ENCODE peak calls at places on chromosomes 16 and 17, in four cellular contexts. M is HepG2, Z is GM12878, H is K562. P is an unnamed sample.

GRCh38 chr17:44396946-44397345 is 7.5 kb upstream of the ITGA2B start:
- DNase-seq in Z (no peak), M (no peak), H (no peak), P (no peak)

GRCh38 chr16:57045694-57046381 is 46.5 kb upstream of the CPNE2 start:
- DNase-seq in M (peak), Z (peak), H (peak), P (peak)

GRCh38 chr16:10338426-10338825 is 47.4 kb upstream of the ATF7IP2 start:
- DNase-seq in H (no peak), M (no peak), Z (no peak), P (no peak)

GRCh38 chr17:21530311-21530710 is 154.2 kb downstream of the KCNJ12 start:
- DNase-seq in H (no peak), M (no peak), Z (no peak), P (no peak)

GRCh38 chr16:11139624-11140375 is 116.2 kb downstream of the SOCS1 start:
- DNase-seq in M (peak), Z (no peak), H (no peak), P (no peak)

GRCh38 chr16:2473425-2473926 is 1.5 kb upstream of the TBC1D24 start:
- DNase-seq in H (peak), M (no peak), Z (no peak), P (peak)

GRCh38 chr16:50591800-50592771 is 43.9 kb downstream of the NKD1 start:
- DNase-seq in H (no peak), M (no peak), Z (no peak), P (no peak)

GRCh38 chr16:10964891-10965326 is 20.5 kb downstream of the CLEC16A start:
- DNase-seq in M (no peak), H (no peak), Z (peak), P (no peak)

GRCh38 chr17:77638229-77638628 is 320.3 kb upstream of the TNRC6C start:
- DNase-seq in H (no peak), M (no peak), Z (no peak), P (no peak)

DNA sequence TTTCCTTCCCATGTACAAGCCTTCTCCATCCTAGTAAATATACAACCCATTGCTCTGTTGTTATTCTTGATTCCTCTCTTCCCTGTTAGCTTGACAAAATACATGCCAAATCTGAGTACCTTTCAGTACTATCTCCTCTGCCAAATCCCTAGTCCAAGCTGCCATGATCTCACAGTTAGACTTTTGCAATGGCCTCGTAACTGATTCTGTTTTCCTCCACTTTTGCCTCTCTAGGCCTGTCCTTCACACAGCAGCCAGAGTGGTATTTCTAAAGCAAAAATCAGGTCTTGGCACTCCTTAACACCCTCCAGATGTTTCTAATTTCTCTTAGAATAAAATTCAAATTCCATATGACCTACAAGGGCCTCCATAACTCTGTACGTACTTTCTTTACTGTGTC is 153.0 kb upstream of the RBL2 start:
- DNase-seq in H (no peak), M (no peak), Z (no peak), P (no peak)
- TF ChIP-seq MAX in H (no peak), M (no peak), Z (no peak), P (no peak)

GRCh38 chr17:7217113-7217987 is 2.3 kb downstream of the DLG4 start:
- DNase-seq in Z (no peak), M (no peak), H (peak), P (no peak)
- TF ChIP-seq CBFB in Z (no peak), M (no peak), H (no peak), P (no peak)

DNA sequence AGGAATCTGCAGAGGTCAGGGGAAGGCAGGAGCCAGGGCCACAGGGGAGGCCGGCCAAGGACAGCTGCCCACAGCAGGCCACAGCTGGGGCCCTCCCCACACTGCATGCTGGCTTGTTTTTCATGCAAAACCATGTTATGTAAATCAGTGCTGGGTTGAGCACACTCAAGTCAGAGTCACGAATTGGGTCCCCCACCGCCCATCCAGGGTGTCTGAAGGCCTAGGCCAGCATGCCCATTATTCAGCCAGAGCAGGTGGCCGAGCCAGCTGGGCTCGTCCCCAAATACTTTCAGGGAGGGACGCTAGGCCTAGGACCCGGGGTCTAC is 51.2 kb upstream of the TOB1 start:
- DNase-seq in H (no peak), Z (no peak), M (no peak), P (peak)
- TF ChIP-seq MAX in H (no peak), Z (no peak), M (peak), P (peak)

GRCh38 chr16:49012961-49013726 is 268.5 kb downstream of the CBLN1 start:
- DNase-seq in Z (no peak), M (no peak), H (no peak), P (no peak)
- TF ChIP-seq CBFB in Z (no peak), M (no peak), H (no peak), P (no peak)